ENCODE peak calls at places on chromosomes 2 and 18, in six cellular contexts. N is AG09319; K is fibroblast of the aortic adventitia; M is thoracic aorta; E is AG08396; X is stimulated activated CD8-positive, alpha-beta memory T cell treated with anti-CD3 and anti-CD28 coated beads, Interleukin-15, amount 100 ng/mL, for 48 hours. V is an unnamed sample.

GRCh38 chr2:898319-898718 is 52.3 kb upstream of the SNTG2 start:
- DNase-seq in N (no peak), K (no peak), M (no peak), E (no peak), X (no peak), V (no peak)

GRCh38 chr2:189782221-189782671 is 1.9 kb downstream of the ORMDL1 start:
- DNase-seq in N (no peak), K (peak), M (no peak), E (no peak), X (no peak), V (no peak)

GRCh38 chr2:233449071-233449901 is 95.0 kb downstream of the DGKD start:
- DNase-seq in N (no peak), K (peak), M (no peak), E (peak), X (no peak), V (no peak)

GRCh38 chr2:236643480-236643879 is 73.9 kb downstream of the ACKR3 start:
- DNase-seq in N (no peak), K (no peak), M (no peak), E (no peak), X (no peak), V (no peak)

GRCh38 chr18:57627488-57627887 is 5.9 kb upstream of the NARS1 start:
- DNase-seq in N (no peak), K (no peak), M (no peak), E (peak), X (no peak), V (no peak)

GRCh38 chr18:55234366-55235093 is 275.3 kb upstream of the CCDC68 start:
- DNase-seq in N (peak), K (peak), M (peak), E (peak), X (peak), V (peak)

GRCh38 chr2:226652388-226652787 is 147.2 kb downstream of the IRS1 start:
- DNase-seq in N (peak), K (peak), M (no peak), E (peak), X (no peak), V (peak)

GRCh38 chr18:27604583-27604982 is 419.5 kb upstream of the CHST9 start:
- DNase-seq in N (no peak), K (peak), M (no peak), E (no peak), X (no peak), V (no peak)

GRCh38 chr2:120853294-120854013 is 117.8 kb downstream of the GLI2 start:
- DNase-seq in N (no peak), K (no peak), M (no peak), E (no peak), X (no peak), V (no peak)